ENCODE peak calls at places on chromosomes 3 and 15, in eight cellular contexts. One of them, this sample, is unnamed.

GRCh38 chr15:51833782-51834181 is 4.3 kb downstream of the TMOD3 start:
- ATAC-seq in right cardiac atrium: no peak
- ATAC-seq in RWPE2: no peak
- ATAC-seq in heart left ventricle: no peak
- ATAC-seq in lung: no peak
- ATAC-seq in naive thymus-derived CD4-positive, alpha-beta T cell: no peak
- ATAC-seq in left lung: no peak
- ATAC-seq in pancreas: no peak
- ATAC-seq in this sample: no peak

GRCh38 chr3:8996681-8997121 is 33.4 kb upstream of the RAD18 start:
- ATAC-seq in RWPE2: no peak
- ATAC-seq in naive thymus-derived CD4-positive, alpha-beta T cell: no peak
- ATAC-seq in lung: no peak
- ATAC-seq in heart left ventricle: peak; percentile 75
- ATAC-seq in left lung: peak; percentile 66
- ATAC-seq in pancreas: peak; percentile 82
- ATAC-seq in right cardiac atrium: peak; percentile 86
- ATAC-seq in this sample: peak; percentile 82

GRCh38 chr15:45179221-45179985 is 8.4 kb downstream of the SHF start:
- ATAC-seq in pancreas: peak; percentile 59
- ATAC-seq in left lung: peak; percentile 91
- ATAC-seq in RWPE2: no peak
- ATAC-seq in right cardiac atrium: peak; percentile 14
- ATAC-seq in lung: peak; percentile 53
- ATAC-seq in naive thymus-derived CD4-positive, alpha-beta T cell: no peak
- ATAC-seq in heart left ventricle: no peak
- ATAC-seq in this sample: no peak

GRCh38 chr3:160052385-160053047 is 63.9 kb downstream of the IL12A start:
- ATAC-seq in left lung: no peak
- ATAC-seq in lung: no peak
- ATAC-seq in pancreas: peak; percentile 44
- ATAC-seq in naive thymus-derived CD4-positive, alpha-beta T cell: no peak
- ATAC-seq in heart left ventricle: peak; percentile 51
- ATAC-seq in right cardiac atrium: peak; percentile 29
- ATAC-seq in RWPE2: no peak
- ATAC-seq in this sample: peak; percentile 17

GRCh38 chr3:172202797-172203196 is 163.4 kb downstream of the FNDC3B start:
- ATAC-seq in lung: no peak
- ATAC-seq in RWPE2: no peak
- ATAC-seq in naive thymus-derived CD4-positive, alpha-beta T cell: no peak
- ATAC-seq in heart left ventricle: no peak
- ATAC-seq in left lung: no peak
- ATAC-seq in pancreas: no peak
- ATAC-seq in right cardiac atrium: no peak
- ATAC-seq in this sample: no peak

GRCh38 chr15:28165791-28166190 is 66.7 kb upstream of the OCA2 start:
- ATAC-seq in naive thymus-derived CD4-positive, alpha-beta T cell: no peak
- ATAC-seq in right cardiac atrium: no peak
- ATAC-seq in left lung: no peak
- ATAC-seq in RWPE2: no peak
- ATAC-seq in lung: no peak
- ATAC-seq in heart left ventricle: no peak
- ATAC-seq in pancreas: no peak
- ATAC-seq in this sample: no peak

GRCh38 chr15:38868326-38869114 is 303.9 kb upstream of the RASGRP1 start:
- ATAC-seq in left lung: peak; percentile 53
- ATAC-seq in lung: no peak
- ATAC-seq in naive thymus-derived CD4-positive, alpha-beta T cell: no peak
- ATAC-seq in pancreas: no peak
- ATAC-seq in RWPE2: peak; percentile 100
- ATAC-seq in heart left ventricle: peak; percentile 38
- ATAC-seq in right cardiac atrium: no peak
- ATAC-seq in this sample: peak; percentile 66

GRCh38 chr3:122167630-122168029 is 15.8 kb upstream of the CASR start:
- ATAC-seq in left lung: peak; percentile 12
- ATAC-seq in pancreas: no peak
- ATAC-seq in RWPE2: no peak
- ATAC-seq in right cardiac atrium: no peak
- ATAC-seq in heart left ventricle: peak; percentile 52
- ATAC-seq in lung: no peak
- ATAC-seq in naive thymus-derived CD4-positive, alpha-beta T cell: no peak
- ATAC-seq in this sample: no peak

GRCh38 chr15:38864827-38865604 is 300.4 kb upstream of the RASGRP1 start:
- ATAC-seq in lung: peak; percentile 54
- ATAC-seq in heart left ventricle: peak; percentile 89
- ATAC-seq in naive thymus-derived CD4-positive, alpha-beta T cell: no peak
- ATAC-seq in RWPE2: no peak
- ATAC-seq in right cardiac atrium: peak; percentile 93
- ATAC-seq in pancreas: peak; percentile 57
- ATAC-seq in left lung: peak; percentile 54
- ATAC-seq in this sample: peak; percentile 85

GRCh38 chr3:54123538-54124196 is 1.3 kb downstream of the CACNA2D3 start:
- ATAC-seq in lung: no peak
- ATAC-seq in heart left ventricle: peak; percentile 48
- ATAC-seq in pancreas: no peak
- ATAC-seq in left lung: no peak
- ATAC-seq in right cardiac atrium: peak; percentile 8
- ATAC-seq in RWPE2: no peak
- ATAC-seq in naive thymus-derived CD4-positive, alpha-beta T cell: no peak
- ATAC-seq in this sample: no peak

GRCh38 chr3:152419748-152420147 is 151.0 kb downstream of the MBNL1 start:
- ATAC-seq in RWPE2: no peak
- ATAC-seq in pancreas: no peak
- ATAC-seq in left lung: no peak
- ATAC-seq in heart left ventricle: no peak
- ATAC-seq in right cardiac atrium: no peak
- ATAC-seq in lung: no peak
- ATAC-seq in naive thymus-derived CD4-positive, alpha-beta T cell: no peak
- ATAC-seq in this sample: no peak
- H3K4me1 ChIP-seq in RWPE2: no peaks in the 10 kb centered on the region
- H3K4me1 ChIP-seq in pancreas: no peaks in the 10 kb centered on the region
- H3K4me1 ChIP-seq in left lung: no peaks in the 10 kb centered on the region
- H3K4me1 ChIP-seq in heart left ventricle: peaks cover 12% of the 10 kb centered on the region
- H3K4me1 ChIP-seq in right cardiac atrium: no peaks in the 10 kb centered on the region
- H3K4me1 ChIP-seq in lung: peaks cover 1% of the 10 kb centered on the region
- H3K4me1 ChIP-seq in naive thymus-derived CD4-positive, alpha-beta T cell: peaks cover 13% of the 10 kb centered on the region
- H3K4me1 ChIP-seq in this sample: no peaks in the 10 kb centered on the region

DNA sequence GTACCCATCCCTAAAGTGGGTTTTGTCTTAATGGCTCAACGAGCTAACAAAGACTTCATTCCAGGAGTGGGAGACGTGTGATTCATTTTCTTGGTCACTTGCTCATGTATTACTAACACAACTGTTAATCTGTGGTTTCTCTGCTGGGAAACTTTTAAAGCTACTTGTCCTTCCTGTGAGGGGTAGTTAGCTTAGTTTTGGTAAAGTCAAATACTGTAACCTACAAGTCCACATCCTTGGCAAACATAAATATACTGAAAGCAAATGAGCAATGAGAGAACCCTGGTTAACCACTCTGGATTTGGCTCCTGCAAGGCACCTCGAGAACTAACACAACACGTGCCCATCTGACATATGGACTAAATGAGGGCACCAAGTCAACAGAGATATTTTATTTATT is 19.9 kb downstream of the NOX5 start:
- ATAC-seq in right cardiac atrium: no peak
- ATAC-seq in RWPE2: peak; percentile 85
- ATAC-seq in naive thymus-derived CD4-positive, alpha-beta T cell: no peak
- ATAC-seq in pancreas: no peak
- ATAC-seq in heart left ventricle: no peak
- ATAC-seq in lung: no peak
- ATAC-seq in left lung: no peak
- ATAC-seq in this sample: no peak
- H3K27ac ChIP-seq in right cardiac atrium: no peak overlapping the region
- H3K27ac ChIP-seq in RWPE2: peak overlapping the region; percentile 62
- H3K27ac ChIP-seq in naive thymus-derived CD4-positive, alpha-beta T cell: no peak overlapping the region
- H3K27ac ChIP-seq in pancreas: no peak overlapping the region
- H3K27ac ChIP-seq in heart left ventricle: no peak overlapping the region
- H3K27ac ChIP-seq in lung: no peak overlapping the region
- H3K27ac ChIP-seq in left lung: no peak overlapping the region
- H3K27ac ChIP-seq in this sample: no peak overlapping the region

GRCh38 chr3:57967590-57967989 is 40.6 kb upstream of the FLNB start:
- ATAC-seq in pancreas: no peak
- ATAC-seq in lung: no peak
- ATAC-seq in naive thymus-derived CD4-positive, alpha-beta T cell: no peak
- ATAC-seq in RWPE2: no peak
- ATAC-seq in right cardiac atrium: no peak
- ATAC-seq in left lung: no peak
- ATAC-seq in heart left ventricle: no peak
- ATAC-seq in this sample: no peak
- H3K4me1 ChIP-seq in pancreas: no peaks in the 10 kb centered on the region
- H3K4me1 ChIP-seq in lung: peaks cover 4% of the 10 kb centered on the region
- H3K4me1 ChIP-seq in naive thymus-derived CD4-positive, alpha-beta T cell: no peaks in the 10 kb centered on the region
- H3K4me1 ChIP-seq in RWPE2: peaks cover 38% of the 10 kb centered on the region
- H3K4me1 ChIP-seq in right cardiac atrium: no peaks in the 10 kb centered on the region
- H3K4me1 ChIP-seq in left lung: no peaks in the 10 kb centered on the region
- H3K4me1 ChIP-seq in heart left ventricle: peaks cover 10% of the 10 kb centered on the region
- H3K4me1 ChIP-seq in this sample: peaks cover 22% of the 10 kb centered on the region

GRCh38 chr3:127551178-127551577 is 39.4 kb downstream of the TPRA1 start:
- ATAC-seq in left lung: no peak
- ATAC-seq in heart left ventricle: no peak
- ATAC-seq in pancreas: no peak
- ATAC-seq in right cardiac atrium: no peak
- ATAC-seq in RWPE2: no peak
- ATAC-seq in naive thymus-derived CD4-positive, alpha-beta T cell: no peak
- ATAC-seq in lung: no peak
- ATAC-seq in this sample: no peak

GRCh38 chr3:127556565-127556964 is 34.0 kb downstream of the TPRA1 start:
- ATAC-seq in pancreas: no peak
- ATAC-seq in left lung: no peak
- ATAC-seq in right cardiac atrium: no peak
- ATAC-seq in lung: no peak
- ATAC-seq in heart left ventricle: no peak
- ATAC-seq in naive thymus-derived CD4-positive, alpha-beta T cell: no peak
- ATAC-seq in RWPE2: no peak
- ATAC-seq in this sample: no peak

GRCh38 chr3:127550758-127551157 is 39.8 kb downstream of the TPRA1 start:
- ATAC-seq in RWPE2: no peak
- ATAC-seq in lung: no peak
- ATAC-seq in naive thymus-derived CD4-positive, alpha-beta T cell: no peak
- ATAC-seq in left lung: no peak
- ATAC-seq in heart left ventricle: no peak
- ATAC-seq in right cardiac atrium: no peak
- ATAC-seq in pancreas: no peak
- ATAC-seq in this sample: no peak

GRCh38 chr3:127551971-127552370 is 38.6 kb downstream of the TPRA1 start:
- ATAC-seq in heart left ventricle: no peak
- ATAC-seq in left lung: no peak
- ATAC-seq in right cardiac atrium: no peak
- ATAC-seq in lung: no peak
- ATAC-seq in RWPE2: no peak
- ATAC-seq in pancreas: no peak
- ATAC-seq in naive thymus-derived CD4-positive, alpha-beta T cell: no peak
- ATAC-seq in this sample: no peak

GRCh38 chr3:127555108-127555507 is 35.4 kb downstream of the TPRA1 start:
- ATAC-seq in pancreas: no peak
- ATAC-seq in heart left ventricle: no peak
- ATAC-seq in lung: no peak
- ATAC-seq in naive thymus-derived CD4-positive, alpha-beta T cell: no peak
- ATAC-seq in right cardiac atrium: no peak
- ATAC-seq in left lung: no peak
- ATAC-seq in RWPE2: no peak
- ATAC-seq in this sample: no peak
- H3K27ac ChIP-seq in pancreas: no peak overlapping the region
- H3K27ac ChIP-seq in heart left ventricle: no peak overlapping the region
- H3K27ac ChIP-seq in lung: no peak overlapping the region
- H3K27ac ChIP-seq in naive thymus-derived CD4-positive, alpha-beta T cell: no peak overlapping the region
- H3K27ac ChIP-seq in right cardiac atrium: no peak overlapping the region
- H3K27ac ChIP-seq in left lung: no peak overlapping the region
- H3K27ac ChIP-seq in RWPE2: no peak overlapping the region
- H3K27ac ChIP-seq in this sample: no peak overlapping the region

GRCh38 chr3:134311693-134312071 is 61.0 kb upstream of the RYK start:
- ATAC-seq in lung: no peak
- ATAC-seq in right cardiac atrium: no peak
- ATAC-seq in pancreas: no peak
- ATAC-seq in heart left ventricle: no peak
- ATAC-seq in left lung: no peak
- ATAC-seq in naive thymus-derived CD4-positive, alpha-beta T cell: no peak
- ATAC-seq in RWPE2: no peak
- ATAC-seq in this sample: no peak
- H3K4me1 ChIP-seq in lung: peaks cover 24% of the 10 kb centered on the region
- H3K4me1 ChIP-seq in right cardiac atrium: peaks cover 22% of the 10 kb centered on the region
- H3K4me1 ChIP-seq in pancreas: peaks cover 13% of the 10 kb centered on the region
- H3K4me1 ChIP-seq in heart left ventricle: peaks cover 59% of the 10 kb centered on the region
- H3K4me1 ChIP-seq in left lung: peaks cover 43% of the 10 kb centered on the region
- H3K4me1 ChIP-seq in naive thymus-derived CD4-positive, alpha-beta T cell: no peaks in the 10 kb centered on the region
- H3K4me1 ChIP-seq in RWPE2: peaks cover 36% of the 10 kb centered on the region
- H3K4me1 ChIP-seq in this sample: peaks cover 72% of the 10 kb centered on the region

GRCh38 chr3:68874551-68875348 is 57.6 kb downstream of the TAFA4 start:
- ATAC-seq in left lung: no peak
- ATAC-seq in right cardiac atrium: no peak
- ATAC-seq in naive thymus-derived CD4-positive, alpha-beta T cell: no peak
- ATAC-seq in RWPE2: no peak
- ATAC-seq in heart left ventricle: no peak
- ATAC-seq in pancreas: no peak
- ATAC-seq in lung: no peak
- ATAC-seq in this sample: no peak

GRCh38 chr3:68876112-68876713 is 56.1 kb downstream of the TAFA4 start:
- ATAC-seq in naive thymus-derived CD4-positive, alpha-beta T cell: peak; percentile 69
- ATAC-seq in pancreas: peak; percentile 87
- ATAC-seq in left lung: peak; percentile 90
- ATAC-seq in lung: no peak
- ATAC-seq in heart left ventricle: peak; percentile 44
- ATAC-seq in right cardiac atrium: peak; percentile 50
- ATAC-seq in RWPE2: peak; percentile 59
- ATAC-seq in this sample: no peak

GRCh38 chr3:68880632-68881031 is 51.7 kb downstream of the TAFA4 start:
- ATAC-seq in naive thymus-derived CD4-positive, alpha-beta T cell: no peak
- ATAC-seq in right cardiac atrium: no peak
- ATAC-seq in pancreas: no peak
- ATAC-seq in lung: no peak
- ATAC-seq in RWPE2: no peak
- ATAC-seq in left lung: no peak
- ATAC-seq in heart left ventricle: no peak
- ATAC-seq in this sample: no peak

GRCh38 chr3:68878322-68878721 is 54.0 kb downstream of the TAFA4 start:
- ATAC-seq in RWPE2: no peak
- ATAC-seq in lung: no peak
- ATAC-seq in right cardiac atrium: no peak
- ATAC-seq in heart left ventricle: no peak
- ATAC-seq in naive thymus-derived CD4-positive, alpha-beta T cell: no peak
- ATAC-seq in pancreas: no peak
- ATAC-seq in left lung: no peak
- ATAC-seq in this sample: no peak

DNA sequence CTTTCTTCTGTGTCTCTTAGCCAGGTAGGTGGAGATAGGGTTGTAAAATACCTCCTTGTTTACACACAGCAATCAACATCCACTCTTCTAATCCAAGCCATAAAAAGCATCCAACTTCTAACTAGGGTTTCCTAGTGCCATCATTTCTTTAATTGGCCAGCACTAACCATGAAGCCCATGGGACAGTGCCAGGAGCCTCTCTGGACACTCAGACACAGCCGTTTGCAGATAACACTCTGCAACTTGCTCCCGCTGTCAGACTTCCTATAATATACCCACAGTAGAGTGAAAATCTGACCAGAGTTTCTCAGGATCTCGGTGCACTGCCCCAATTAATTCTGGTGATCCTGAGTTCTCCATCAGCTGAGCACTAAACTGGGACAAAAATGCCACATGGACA is 53.4 kb downstream of the TAFA4 start:
- ATAC-seq in pancreas: no peak
- ATAC-seq in RWPE2: no peak
- ATAC-seq in left lung: no peak
- ATAC-seq in naive thymus-derived CD4-positive, alpha-beta T cell: no peak
- ATAC-seq in right cardiac atrium: peak; percentile 50
- ATAC-seq in lung: no peak
- ATAC-seq in heart left ventricle: peak; percentile 15
- ATAC-seq in this sample: no peak
- H3K27ac ChIP-seq in pancreas: no peak overlapping the region
- H3K27ac ChIP-seq in RWPE2: no peak overlapping the region
- H3K27ac ChIP-seq in left lung: no peak overlapping the region
- H3K27ac ChIP-seq in naive thymus-derived CD4-positive, alpha-beta T cell: no peak overlapping the region
- H3K27ac ChIP-seq in right cardiac atrium: no peak overlapping the region
- H3K27ac ChIP-seq in lung: no peak overlapping the region
- H3K27ac ChIP-seq in heart left ventricle: no peak overlapping the region
- H3K27ac ChIP-seq in this sample: no peak overlapping the region

This sample was measured in gastroesophageal sphincter.